ENCODE peak calls at places on chromosomes 1 and 21, in five cellular contexts. M, Z, S, E and F are unnamed samples.

GRCh38 chr1:213201380-213202155 is 150.5 kb downstream of the RPS6KC1 start:
- DNase-seq in Z (no peak), S (peak; percentile 24), M (no peak), E (no peak), F (no peak)

GRCh38 chr1:9197186-9198099 is 37.1 kb upstream of the H6PD start:
- DNase-seq in M (no peak), S (no peak), E (no peak), Z (no peak), F (no peak)

GRCh38 chr1:204350857-204351573 is 8.7 kb downstream of the PLEKHA6 start:
- DNase-seq in Z (peak; percentile 81), S (peak; percentile 74), M (peak; percentile 83), E (no peak), F (no peak)

GRCh38 chr1:32200226-32201010 is at the start of gene CCDC28B:
- DNase-seq in Z (peak; percentile 75), M (peak; percentile 76), S (peak; percentile 74), E (peak; percentile 62), F (peak; percentile 78)

GRCh38 chr1:188363943-188364342 is 1535.2 kb downstream of the PLA2G4A start:
- DNase-seq in E (no peak), Z (no peak), S (no peak), M (no peak), F (no peak)

GRCh38 chr1:66533804-66534745 is at the start of gene SGIP1:
- DNase-seq in Z (peak; percentile 59), M (peak; percentile 56), E (no peak), S (peak; percentile 76), F (peak; percentile 14)

GRCh38 chr1:101290119-101290921 is 53.5 kb downstream of the S1PR1 start:
- DNase-seq in Z (no peak), M (no peak), E (no peak), S (peak; percentile 7), F (no peak)

GRCh38 chr1:228745497-228745896 is 10.2 kb downstream of the RHOU start:
- DNase-seq in S (no peak), M (no peak), E (no peak), Z (no peak), F (no peak)

GRCh38 chr1:224447251-224447650 is 12.7 kb upstream of the WDR26 start:
- DNase-seq in S (peak; percentile 75), Z (peak; percentile 34), M (no peak), E (no peak), F (no peak)

GRCh38 chr1:33060579-33061083 is 20.3 kb upstream of the AZIN2 start:
- DNase-seq in E (no peak), S (peak; percentile 92), Z (peak; percentile 78), M (no peak), F (no peak)

GRCh38 chr21:44885615-44886014 is 12.1 kb upstream of the PTTG1IP start:
- DNase-seq in E (no peak), Z (no peak), M (no peak), S (no peak), F (no peak)

GRCh38 chr21:31538821-31539220 is 120.7 kb upstream of the SOD1 start:
- DNase-seq in M (no peak), Z (no peak), S (no peak), E (no peak), F (no peak)

GRCh38 chr21:31543191-31543590 is 116.3 kb upstream of the SOD1 start:
- DNase-seq in Z (no peak), S (peak; percentile 93), E (no peak), M (no peak), F (no peak)

GRCh38 chr21:31536138-31536537 is 123.4 kb upstream of the SOD1 start:
- DNase-seq in E (no peak), M (no peak), S (no peak), Z (no peak), F (no peak)

DNA sequence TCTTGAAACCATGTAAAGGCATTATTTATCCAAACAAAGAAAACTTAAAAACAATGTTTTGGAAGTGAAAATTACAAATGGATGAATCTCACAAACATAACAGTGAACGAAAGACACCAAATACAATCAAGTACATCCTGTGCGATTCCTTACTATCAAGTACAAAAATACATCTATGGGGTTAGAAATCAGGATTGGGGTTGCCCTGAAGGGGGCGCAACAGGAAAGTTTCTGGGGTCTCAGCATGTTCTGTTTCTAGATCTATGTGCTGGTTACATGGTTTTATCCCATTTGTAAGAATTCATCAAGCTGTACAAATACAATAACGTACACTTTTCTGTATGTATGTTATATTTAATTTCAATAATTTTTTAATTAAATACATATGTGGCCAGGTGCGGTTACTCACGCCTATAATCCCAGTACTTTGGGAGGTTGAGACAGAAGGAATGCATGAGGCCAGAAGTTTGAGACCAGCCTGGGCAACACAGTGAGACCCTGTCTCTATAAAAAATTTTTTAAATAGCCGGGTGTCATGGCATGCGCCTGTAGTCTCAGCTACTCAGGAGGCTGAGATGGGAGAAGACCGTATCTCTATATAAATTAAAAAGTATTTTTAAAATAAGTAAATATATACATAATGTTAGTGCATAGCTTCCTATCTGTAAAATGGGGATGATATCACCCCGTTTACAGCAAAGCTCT is 121.5 kb upstream of the SOD1 start:
- DNase-seq in Z (no peak), S (no peak), E (no peak), M (no peak), F (no peak)
- TF ChIP-seq CTCF in Z (no peak), S (peak; percentile 21), E (no peak), M (peak; percentile 28), F (no peak)

GRCh38 chr1:911875-912739 is 11.6 kb upstream of the SAMD11 start:
- DNase-seq in Z (no peak), M (no peak), S (no peak), E (no peak), F (no peak)

GRCh38 chr1:914253-914890 is 9.4 kb upstream of the SAMD11 start:
- DNase-seq in Z (no peak), M (no peak), S (no peak), E (no peak), F (no peak)

GRCh38 chr1:910881-911721 is 12.6 kb upstream of the SAMD11 start:
- DNase-seq in Z (no peak), M (no peak), S (no peak), E (peak; percentile 11), F (no peak)

GRCh38 chr1:913491-914252 is 10.1 kb upstream of the SAMD11 start:
- DNase-seq in M (no peak), Z (no peak), E (no peak), S (no peak), F (no peak)

GRCh38 chr1:912740-913301 is 10.9 kb upstream of the SAMD11 start:
- DNase-seq in S (no peak), M (no peak), Z (peak; percentile 10), E (no peak), F (no peak)
- TF ChIP-seq CTCF in S (peak; percentile 35), M (peak; percentile 29), Z (peak; percentile 10), E (no peak), F (no peak)

GRCh38 chr1:234154320-234155251 is 218.7 kb upstream of the COA6 start:
- DNase-seq in E (no peak), Z (no peak), M (peak; percentile 30), S (peak; percentile 84), F (peak; percentile 38)
- TF ChIP-seq CTCF in E (no peak), Z (peak; percentile 80), M (peak; percentile 88), S (peak; percentile 79), F (peak; percentile 72)

GRCh38 chr1:109789771-109790170 is 26.0 kb upstream of the EPS8L3 start:
- DNase-seq in S (no peak), E (no peak), Z (no peak), M (no peak), F (no peak)

GRCh38 chr1:109790329-109790728 is 26.6 kb upstream of the EPS8L3 start:
- DNase-seq in M (no peak), Z (no peak), E (no peak), S (no peak), F (no peak)

GRCh38 chr1:109787211-109787844 is 23.6 kb upstream of the EPS8L3 start:
- DNase-seq in Z (peak; percentile 9), M (no peak), S (no peak), E (no peak), F (no peak)

GRCh38 chr1:109787845-109788605 is 24.3 kb upstream of the EPS8L3 start:
- DNase-seq in S (no peak), E (no peak), Z (peak; percentile 9), M (no peak), F (no peak)

GRCh38 chr1:109788695-109789521 is 25.2 kb upstream of the EPS8L3 start:
- DNase-seq in Z (peak; percentile 9), E (no peak), M (no peak), S (no peak), F (peak; percentile 57)
- TF ChIP-seq CTCF in Z (peak; percentile 29), E (no peak), M (peak; percentile 43), S (peak; percentile 64), F (no peak)

DNA sequence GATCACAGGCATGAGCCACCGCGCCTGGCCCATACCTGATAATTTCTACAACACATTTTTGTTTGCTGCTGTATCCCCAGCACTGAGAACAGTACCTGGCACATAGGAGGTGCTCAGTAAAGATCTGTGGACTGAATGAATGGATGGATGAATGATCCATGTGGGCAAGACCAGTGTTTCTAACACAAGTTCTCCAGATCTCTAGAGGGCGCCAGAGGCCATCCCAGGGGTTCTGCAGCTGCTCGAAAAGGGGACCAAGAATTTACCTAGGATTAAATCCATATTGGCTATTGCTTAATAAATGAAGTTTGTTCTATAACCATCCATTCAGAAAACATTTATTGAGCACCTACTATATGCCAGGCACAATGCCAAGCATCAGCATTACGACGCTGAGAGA is 167.7 kb downstream of the ACTL8 start:
- DNase-seq in S (no peak), E (no peak), M (peak; percentile 65), Z (no peak), F (peak; percentile 44)
- TF ChIP-seq CTCF in S (peak; percentile 45), E (no peak), M (peak; percentile 76), Z (peak; percentile 64), F (peak; percentile 29)

DNA sequence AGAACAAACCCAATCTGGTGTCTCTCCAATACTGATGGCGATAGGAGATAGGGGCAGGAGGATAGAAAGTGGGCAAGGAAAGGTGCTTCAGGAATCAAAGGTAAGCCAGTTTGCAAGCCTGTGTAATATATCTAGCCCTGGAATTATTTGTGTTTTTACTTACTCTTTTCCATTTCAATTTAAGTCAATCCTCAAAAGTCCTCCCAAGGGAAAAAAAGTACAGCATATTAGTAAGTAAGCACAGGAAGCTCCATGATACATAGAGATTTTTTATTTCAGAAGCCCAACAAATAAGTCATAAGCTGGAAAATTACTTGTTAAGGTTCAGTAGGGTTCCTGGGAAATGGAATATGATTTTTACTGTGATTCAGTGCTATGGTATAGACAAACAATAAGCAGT is 337.7 kb upstream of the DUSP10 start:
- DNase-seq in M (no peak), S (no peak), Z (no peak), E (no peak), F (no peak)
- TF ChIP-seq CTCF in M (no peak), S (no peak), Z (no peak), E (no peak), F (no peak)

GRCh38 chr1:21072721-21073120 is 104.0 kb downstream of the EIF4G3 start:
- DNase-seq in M (no peak), S (peak; percentile 63), E (no peak), Z (no peak), F (no peak)
- TF ChIP-seq CTCF in M (no peak), S (no peak), E (no peak), Z (no peak), F (no peak)

DNA sequence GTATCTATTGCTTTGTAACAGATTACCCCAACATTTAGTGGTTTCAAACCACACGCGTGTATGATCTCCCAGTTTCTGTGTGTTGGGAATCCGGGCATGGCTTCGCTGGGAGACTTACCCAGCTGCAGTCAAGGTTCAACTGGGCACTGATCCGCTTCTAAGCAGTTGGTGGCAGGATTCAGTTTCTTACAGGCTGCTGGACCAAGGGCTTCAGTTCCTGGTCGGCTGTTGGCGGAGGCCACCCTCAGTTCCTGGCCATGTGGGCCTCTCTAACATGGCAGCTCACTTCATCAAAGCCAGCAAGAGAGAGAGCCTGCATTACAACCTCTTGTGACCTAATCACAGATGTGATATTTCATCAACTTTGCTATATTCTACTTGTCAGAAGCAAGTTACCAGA is 53.8 kb upstream of the NEK2 start:
- DNase-seq in E (no peak), M (no peak), S (no peak), Z (no peak), F (no peak)
- TF ChIP-seq CTCF in E (no peak), M (no peak), S (no peak), Z (no peak), F (no peak)